ENCODE peak calls at places on chromosomes 13 and 19, in four cellular contexts. Q is upper lobe of right lung; V is T1000; S is activated CD4-positive, alpha-beta T cell treated with anti-CD3 and anti-CD28 coated beads, Interleukin-2, amount 50 U/mL, for 24 hours. J is an unnamed sample.

GRCh38 chr19:12139885-12140544 is at the start of gene ZNF20:
- DNase-seq in V (peak), Q (peak), S (peak), J (peak)

GRCh38 chr13:77696006-77696862 is 1.3 kb upstream of the SLAIN1 start:
- DNase-seq in S (no peak), V (no peak), Q (no peak), J (no peak)

GRCh38 chr13:37326319-37326718 is 220.9 kb upstream of the CSNK1A1L start:
- DNase-seq in Q (no peak), V (no peak), S (no peak), J (no peak)

GRCh38 chr19:6556480-6556879 is 25.7 kb downstream of the TNFSF9 start:
- DNase-seq in Q (no peak), V (no peak), S (no peak), J (no peak)

GRCh38 chr19:5900976-5901375 is 2.6 kb downstream of the NDUFA11 start:
- DNase-seq in S (no peak), V (no peak), Q (no peak), J (no peak)

GRCh38 chr19:40147693-40148347 is 43.4 kb upstream of the MAP3K10 start:
- DNase-seq in Q (no peak), S (no peak), V (no peak), J (no peak)

GRCh38 chr13:40490086-40490723 is 176.2 kb downstream of the FOXO1 start:
- DNase-seq in Q (no peak), V (no peak), S (peak), J (no peak)

GRCh38 chr13:67367385-67367784 is 137.2 kb upstream of the PCDH9 start:
- DNase-seq in S (no peak), Q (no peak), V (no peak), J (no peak)

GRCh38 chr13:112207124-112207523 is 140.2 kb downstream of the SOX1 start:
- DNase-seq in Q (no peak), V (no peak), S (no peak), J (no peak)

GRCh38 chr19:18350490-18350889 is 10.1 kb downstream of the PGPEP1 start:
- DNase-seq in S (no peak), Q (no peak), V (no peak), J (no peak)

GRCh38 chr19:53333071-53333465 is 481 bp upstream of the ZNF845 start:
- DNase-seq in V (peak), S (no peak), Q (peak), J (no peak)

GRCh38 chr13:77535448-77535847 is at the start of gene SCEL:
- DNase-seq in V (no peak), S (no peak), Q (no peak), J (no peak)

GRCh38 chr13:32734511-32734910 is 148.3 kb downstream of the PDS5B start:
- DNase-seq in Q (no peak), V (no peak), S (no peak), J (no peak)

GRCh38 chr13:32731576-32731975 is 145.3 kb downstream of the PDS5B start:
- DNase-seq in Q (no peak), S (peak), V (no peak), J (no peak)

GRCh38 chr13:44810067-44810840 is 179.0 kb downstream of the NUFIP1 start:
- DNase-seq in V (no peak), S (no peak), Q (no peak), J (no peak)

GRCh38 chr19:11295665-11296245 is at the start of gene TSPAN16:
- DNase-seq in Q (no peak), V (no peak), S (no peak), J (no peak)

GRCh38 chr13:41222259-41222852 is 28.0 kb upstream of the KBTBD7 start:
- DNase-seq in V (no peak), Q (no peak), S (peak), J (no peak)

GRCh38 chr13:46121033-46121432 is 16.2 kb upstream of the CPB2 start:
- DNase-seq in S (no peak), Q (no peak), V (no peak), J (no peak)

GRCh38 chr19:18440421-18440877 is 2.5 kb upstream of the ISYNA1 start:
- DNase-seq in V (no peak), Q (no peak), S (no peak), J (no peak)

GRCh38 chr13:25742220-25742619 is 309.6 kb downstream of the SHISA2 start:
- DNase-seq in V (no peak), S (no peak), Q (no peak), J (no peak)

GRCh38 chr13:67341406-67341805 is 111.3 kb upstream of the PCDH9 start:
- DNase-seq in Q (no peak), S (no peak), V (no peak), J (no peak)

GRCh38 chr19:27746691-27747380 is 1466.1 kb downstream of the UQCRFS1 start:
- DNase-seq in V (no peak), Q (peak), S (no peak), J (peak)

GRCh38 chr19:45638930-45639729 is at the start of gene EML2:
- DNase-seq in S (no peak), V (peak), Q (peak), J (no peak)

J was measured in mesenteric fat pad.